ENCODE peak calls at places on chromosomes 11 and 22, in seven cellular contexts. B is WTC11; J is HL-60; F is cardiac muscle cell; L is GM12865; G is CD8-positive, alpha-beta T cell; X is ovary. N is an unnamed sample.

GRCh38 chr22:22929381-22930221 is 42.0 kb downstream of the IGLL5 start:
- DNase-seq in B (no peak), J (no peak), F (no peak), L (peak; percentile 62), G (no peak), X (no peak), N (peak; percentile 83)

GRCh38 chr11:63892233-63892632 is 24.7 kb downstream of the RCOR2 start:
- DNase-seq in B (no peak), J (no peak), F (peak; percentile 61), L (peak; percentile 20), G (no peak), X (no peak), N (no peak)

GRCh38 chr11:8870461-8871282 is 40.3 kb upstream of the AKIP1 start:
- DNase-seq in B (peak; percentile 75), J (peak; percentile 28), F (peak; percentile 79), L (peak; percentile 68), G (no peak), X (peak; percentile 76), N (no peak)

GRCh38 chr22:44580756-44581435 is 82.9 kb upstream of the RTL6 start:
- DNase-seq in B (no peak), J (no peak), F (no peak), L (no peak), G (no peak), X (peak; percentile 17), N (peak; percentile 24)

GRCh38 chr11:119148855-119149370 is at the start of gene ABCG4:
- DNase-seq in B (peak; percentile 58), J (no peak), F (no peak), L (no peak), G (no peak), X (no peak), N (no peak)

GRCh38 chr11:33500865-33501479 is 199.7 kb downstream of the C11orf91 start:
- DNase-seq in B (no peak), J (no peak), F (peak; percentile 60), L (no peak), G (no peak), X (no peak), N (no peak)

GRCh38 chr11:73995247-73995646 is 12.6 kb upstream of the UCP2 start:
- DNase-seq in B (no peak), J (peak; percentile 23), F (no peak), L (peak; percentile 81), G (no peak), X (no peak), N (peak; percentile 42)

GRCh38 chr11:73963861-73964260 is 13.0 kb downstream of the DNAJB13 start:
- DNase-seq in B (no peak), J (no peak), F (no peak), L (no peak), G (no peak), X (peak; percentile 7), N (no peak)

GRCh38 chr11:124752471-124753100 is 531 bp upstream of the VSIG2 start:
- DNase-seq in B (no peak), J (no peak), F (no peak), L (no peak), G (no peak), X (no peak), N (no peak)

GRCh38 chr11:38169286-38169685 is 1571.2 kb upstream of the RAG2 start:
- DNase-seq in B (no peak), J (no peak), F (peak; percentile 64), L (no peak), G (no peak), X (no peak), N (no peak)

GRCh38 chr22:20000246-20001081 is 16.2 kb downstream of the ARVCF start:
- DNase-seq in B (no peak), J (no peak), F (no peak), L (no peak), G (no peak), X (no peak), N (no peak)

GRCh38 chr22:32674925-32675825 is 126.3 kb upstream of the TIMP3 start:
- DNase-seq in B (no peak), J (no peak), F (peak; percentile 34), L (no peak), G (no peak), X (no peak), N (no peak)

GRCh38 chr11:10885703-10886363 is 28.0 kb upstream of the ZBED5 start:
- DNase-seq in B (no peak), J (no peak), F (peak; percentile 87), L (no peak), G (no peak), X (no peak), N (no peak)

GRCh38 chr11:62627718-62628117 is 5.9 kb upstream of the B3GAT3 start:
- DNase-seq in B (no peak), J (no peak), F (peak; percentile 17), L (no peak), G (no peak), X (no peak), N (no peak)

GRCh38 chr22:40709752-40710413 is 30.6 kb downstream of the MCHR1 start:
- DNase-seq in B (no peak), J (no peak), F (peak; percentile 49), L (no peak), G (no peak), X (peak; percentile 72), N (no peak)

GRCh38 chr11:66851698-66852465 is 5.0 kb upstream of the LRFN4 start:
- DNase-seq in B (peak; percentile 79), J (no peak), F (no peak), L (peak; percentile 48), G (no peak), X (peak; percentile 34), N (peak; percentile 45)

GRCh38 chr22:19843107-19843856 is 11.4 kb downstream of the GNB1L start:
- DNase-seq in B (no peak), J (no peak), F (no peak), L (no peak), G (no peak), X (no peak), N (no peak)

GRCh38 chr11:12587333-12587997 is 86.8 kb upstream of the TEAD1 start:
- DNase-seq in B (no peak), J (no peak), F (peak; percentile 33), L (no peak), G (no peak), X (no peak), N (no peak)

GRCh38 chr11:105357764-105358163 is 218.2 kb upstream of the CARD18 start:
- DNase-seq in B (no peak), J (no peak), F (peak; percentile 87), L (no peak), G (no peak), X (no peak), N (no peak)

GRCh38 chr11:123562829-123563228 is 91.6 kb downstream of the SCN3B start:
- DNase-seq in B (no peak), J (no peak), F (no peak), L (no peak), G (no peak), X (no peak), N (no peak)

GRCh38 chr22:26444777-26445176 is 15.7 kb downstream of the ASPHD2 start:
- DNase-seq in B (no peak), J (no peak), F (no peak), L (no peak), G (no peak), X (no peak), N (no peak)

GRCh38 chr11:11458523-11458922 is 105.5 kb upstream of the CSNK2A3 start:
- DNase-seq in B (no peak), J (no peak), F (no peak), L (no peak), G (no peak), X (no peak), N (no peak)

GRCh38 chr11:75766449-75767227 is 1.9 kb upstream of the DGAT2 start:
- DNase-seq in B (no peak), J (no peak), F (no peak), L (peak; percentile 32), G (no peak), X (no peak), N (peak; percentile 8)

GRCh38 chr11:75767793-75768111 is 826 bp upstream of the DGAT2 start:
- DNase-seq in B (no peak), J (no peak), F (no peak), L (no peak), G (no peak), X (no peak), N (no peak)

GRCh38 chr11:75767228-75767572 is 1.4 kb upstream of the DGAT2 start:
- DNase-seq in B (no peak), J (no peak), F (no peak), L (no peak), G (no peak), X (no peak), N (peak; percentile 30)

GRCh38 chr11:75768112-75768908 is at the start of gene DGAT2:
- DNase-seq in B (peak; percentile 67), J (peak; percentile 43), F (peak; percentile 83), L (peak; percentile 92), G (peak; percentile 52), X (peak; percentile 82), N (peak; percentile 58)

GRCh38 chr11:75768909-75769771 is 562 bp downstream of the DGAT2 start:
- DNase-seq in B (peak; percentile 32), J (no peak), F (no peak), L (no peak), G (no peak), X (no peak), N (peak; percentile 34)
- TF ChIP-seq CTCF in B (no peak), J (no peak), F (no peak), L (no peak), G (no peak), X (no peak), N (no peak)

GRCh38 chr11:113372317-113372716 is 15.3 kb upstream of the ANKK1 start:
- DNase-seq in B (no peak), J (no peak), F (peak; percentile 27), L (no peak), G (no peak), X (no peak), N (no peak)
- TF ChIP-seq CTCF in B (no peak), J (no peak), F (peak; percentile 45), L (no peak), G (no peak), X (no peak), N (no peak)

DNA sequence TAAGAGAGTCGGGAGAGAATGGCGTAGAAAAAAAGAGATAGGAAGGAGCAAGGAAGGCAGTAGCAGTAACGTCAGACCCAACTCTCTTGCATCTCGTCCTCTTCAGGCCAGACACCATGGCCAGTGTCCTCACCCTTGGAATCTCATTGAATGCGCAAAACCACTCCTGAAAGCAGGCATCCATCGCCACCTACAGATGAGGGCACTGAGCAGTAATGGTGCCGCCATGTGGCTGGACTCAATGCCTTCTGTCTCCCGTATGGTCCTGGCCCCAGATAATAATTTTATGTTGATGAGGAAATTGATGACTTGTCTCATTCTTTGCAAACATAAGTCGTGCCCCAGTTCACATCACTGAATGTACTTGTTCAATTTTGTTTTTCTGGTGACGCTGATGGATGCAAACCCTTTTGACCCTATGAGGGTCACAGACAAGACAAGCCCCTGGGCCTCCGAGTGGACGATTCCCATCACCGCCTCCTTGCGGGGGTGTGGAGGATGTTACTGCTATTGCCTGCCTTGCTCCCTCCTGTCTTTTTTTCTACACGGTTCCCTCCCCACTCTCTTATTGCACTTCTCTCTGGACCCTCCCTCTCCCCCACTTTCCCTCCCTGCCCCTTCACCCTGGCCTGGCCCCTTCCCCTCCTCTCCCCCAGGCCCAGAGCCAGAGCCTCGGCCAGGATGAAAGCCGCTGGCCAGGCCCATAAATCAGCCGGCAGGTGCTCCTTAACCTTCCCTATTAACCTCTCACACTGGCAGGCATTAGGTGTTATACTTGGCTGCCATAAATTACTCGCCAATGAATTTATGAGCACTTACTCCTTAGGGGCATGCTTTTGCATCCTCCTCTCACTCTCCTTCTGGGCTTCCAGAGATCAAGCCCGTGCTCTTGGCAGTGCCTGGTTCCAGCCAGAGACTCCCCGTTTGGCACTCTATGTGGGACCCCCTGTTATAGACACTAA is 18.1 kb upstream of the ALX4 start:
- DNase-seq in B (no peak), J (no peak), F (no peak), L (no peak), G (no peak), X (peak; percentile 4), N (no peak)
- TF ChIP-seq CTCF in B (no peak), J (no peak), F (peak; percentile 11), L (no peak), G (no peak), X (no peak), N (no peak)

GRCh38 chr11:29351301-29351873 is 665.4 kb downstream of the KCNA4 start:
- DNase-seq in B (no peak), J (no peak), F (no peak), L (no peak), G (no peak), X (no peak), N (no peak)
- TF ChIP-seq CTCF in B (no peak), J (no peak), F (no peak), L (no peak), G (no peak), X (no peak), N (no peak)